ENCODE peak calls at places on chromosome 4, in four cellular contexts. M is body of pancreas, I is hepatocyte, R is fibroblast of lung. C is an unnamed sample.

GRCh38 chr4:869776-870175 is 43.8 kb upstream of the CPLX1 start:
- DNase-seq in M (no peak), I (no peak), R (no peak), C (no peak)

GRCh38 chr4:128525939-128526630 is 238.5 kb upstream of the PGRMC2 start:
- DNase-seq in M (peak; percentile 42), I (no peak), R (peak; percentile 56), C (peak; percentile 44)

GRCh38 chr4:165512464-165512863 is 133.7 kb downstream of the CPE start:
- DNase-seq in M (no peak), I (no peak), R (no peak), C (no peak)

GRCh38 chr4:40283413-40283812 is 51.7 kb upstream of the CHRNA9 start:
- DNase-seq in M (no peak), I (peak; percentile 30), R (no peak), C (no peak)

GRCh38 chr4:56860781-56861180 is 39.3 kb upstream of the SPINK2 start:
- DNase-seq in M (no peak), I (no peak), R (no peak), C (no peak)

GRCh38 chr4:157806176-157806575 is 366.6 kb downstream of the GASK1B start:
- DNase-seq in M (no peak), I (no peak), R (no peak), C (no peak)

GRCh38 chr4:136750898-136751297 is 781.4 kb downstream of the PCDH18 start:
- DNase-seq in M (no peak), I (no peak), R (peak; percentile 2), C (no peak)

GRCh38 chr4:177005801-177006230 is 213.1 kb upstream of the VEGFC start:
- DNase-seq in M (no peak), I (no peak), R (peak; percentile 93), C (no peak)

GRCh38 chr4:117429506-117429905 is 344.1 kb upstream of the TRAM1L1 start:
- DNase-seq in M (no peak), I (no peak), R (no peak), C (no peak)

GRCh38 chr4:146224331-146224966 is 10.1 kb downstream of the REELD1 start:
- DNase-seq in M (no peak), I (peak; percentile 26), R (peak; percentile 23), C (no peak)

GRCh38 chr4:41613362-41613761 is 75.4 kb downstream of the LIMCH1 start:
- DNase-seq in M (no peak), I (no peak), R (peak; percentile 33), C (no peak)

GRCh38 chr4:100848865-100849264 is 331.0 kb upstream of the EMCN start:
- DNase-seq in M (no peak), I (peak; percentile 34), R (no peak), C (no peak)

GRCh38 chr4:36310793-36311192 is 29.4 kb downstream of the DTHD1 start:
- DNase-seq in M (peak; percentile 46), I (no peak), R (no peak), C (no peak)

GRCh38 chr4:124757121-124757520 is 44.6 kb upstream of the ANKRD50 start:
- DNase-seq in M (no peak), I (no peak), R (peak; percentile 19), C (peak; percentile 1)

GRCh38 chr4:4852591-4853362 is 6.7 kb upstream of the MSX1 start:
- DNase-seq in M (peak; percentile 30), I (peak; percentile 78), R (peak; percentile 75), C (peak; percentile 30)

GRCh38 chr4:58275856-58276255 is 1165.7 kb upstream of the IGFBP7 start:
- DNase-seq in M (no peak), I (no peak), R (no peak), C (no peak)

GRCh38 chr4:3530051-3530450 is 2.2 kb downstream of the LRPAP1 start:
- DNase-seq in M (no peak), I (peak; percentile 3), R (no peak), C (no peak)

GRCh38 chr4:113943863-113944262 is 35.6 kb downstream of the ARSJ start:
- DNase-seq in M (no peak), I (no peak), R (peak; percentile 87), C (no peak)

GRCh38 chr4:15320116-15320515 is 107.7 kb upstream of the C1QTNF7 start:
- DNase-seq in M (no peak), I (no peak), R (no peak), C (no peak)

GRCh38 chr4:151117371-151117962 is 18.0 kb downstream of the RPS3A start:
- DNase-seq in M (peak; percentile 72), I (peak; percentile 82), R (peak; percentile 58), C (peak; percentile 65)

GRCh38 chr4:152996101-152996500 is 60.0 kb downstream of the FHDC1 start:
- DNase-seq in M (no peak), I (no peak), R (no peak), C (no peak)

GRCh38 chr4:173247316-173247715 is 78.7 kb downstream of the GALNT7 start:
- DNase-seq in M (peak; percentile 34), I (no peak), R (no peak), C (no peak)

GRCh38 chr4:6702761-6703160 is 6.9 kb downstream of the MRFAP1L1 start:
- DNase-seq in M (no peak), I (no peak), R (no peak), C (no peak)
- H3K27ac ChIP-seq in M (no peak overlapping the region), I (no peak overlapping the region), R (no peak overlapping the region), C (no peak overlapping the region)

GRCh38 chr4:53614616-53615015 is 23.3 kb upstream of the LNX1 start:
- DNase-seq in M (no peak), I (peak; percentile 48), R (no peak), C (no peak)
- TF ChIP-seq CTCF in M (no peak), I (peak; percentile 26), R (no peak), C (no peak)

GRCh38 chr4:7016086-7016485 is 27.1 kb upstream of the TADA2B start:
- DNase-seq in M (no peak), I (no peak), R (no peak), C (no peak)

GRCh38 chr4:7016512-7016911 is 26.7 kb upstream of the TADA2B start:
- DNase-seq in M (no peak), I (no peak), R (no peak), C (no peak)

GRCh38 chr4:7015383-7016035 is 27.7 kb upstream of the TADA2B start:
- DNase-seq in M (no peak), I (no peak), R (peak; percentile 48), C (no peak)

GRCh38 chr4:7014815-7015214 is 28.4 kb upstream of the TADA2B start:
- DNase-seq in M (no peak), I (no peak), R (no peak), C (no peak)

DNA sequence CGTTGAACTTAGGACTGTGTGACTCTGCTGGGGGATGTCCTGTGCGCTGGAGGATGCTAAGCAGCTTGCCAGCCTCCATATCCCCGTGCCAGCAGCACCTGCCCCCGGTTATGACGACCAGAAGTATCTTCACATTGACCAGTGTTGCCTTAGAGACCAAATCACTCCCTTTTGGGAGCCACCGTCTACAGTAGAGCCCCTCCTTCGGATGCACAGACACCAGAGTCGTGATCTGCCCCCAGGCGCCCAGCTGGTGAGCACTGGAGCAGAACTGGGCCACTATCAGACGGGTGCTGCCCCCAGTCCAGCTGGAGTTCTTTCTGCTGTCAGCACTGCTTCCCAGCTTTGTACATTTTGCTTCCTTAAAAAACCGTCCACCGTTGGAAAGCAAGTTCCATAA is 30.0 kb upstream of the TADA2B start:
- DNase-seq in M (no peak), I (no peak), R (no peak), C (no peak)
- H3K27ac ChIP-seq in M (no peak overlapping the region), I (no peak overlapping the region), R (no peak overlapping the region), C (no peak overlapping the region)

GRCh38 chr4:118680808-118681207 is 4.4 kb upstream of the METTL14 start:
- DNase-seq in M (no peak), I (no peak), R (no peak), C (no peak)

DNA sequence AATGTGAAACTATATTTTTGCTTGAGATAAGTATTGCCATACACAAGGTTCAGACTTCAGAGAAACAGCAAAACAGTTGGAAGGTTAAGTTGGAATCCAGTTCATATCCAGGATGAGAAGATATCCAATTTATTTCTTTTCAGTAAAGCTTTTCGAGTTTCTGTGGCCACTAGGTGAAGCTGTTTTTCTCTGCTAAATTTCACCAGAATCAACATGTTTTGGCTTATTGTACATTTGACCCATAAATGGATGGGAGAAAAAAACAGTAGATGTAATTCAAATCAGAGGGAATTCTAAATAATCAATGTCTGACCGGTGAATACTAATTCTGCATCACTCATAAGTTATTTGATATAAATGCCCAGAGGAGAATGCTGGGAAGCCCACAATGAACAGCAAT is 9.1 kb upstream of the METTL14 start:
- DNase-seq in M (no peak), I (no peak), R (no peak), C (no peak)
- TF ChIP-seq CTCF in M (no peak), I (no peak), R (peak; percentile 29), C (no peak)

C was measured in RWPE1.